ENCODE peak calls at places on chromosomes 16 and 17, in five cellular contexts. F is uterus, M is coronary artery, O is heart right ventricle, H is bronchial epithelial cell. K is an unnamed sample.

GRCh38 chr17:75313941-75314550 is 24.8 kb upstream of the SLC25A19 start:
- DNase-seq in H (peak; percentile 31), O (no peak), F (no peak), M (no peak), K (no peak)

GRCh38 chr17:43006639-43007551 is at the start of gene IFI35:
- DNase-seq in O (peak; percentile 82), F (peak; percentile 87), H (peak; percentile 66), M (peak; percentile 88), K (no peak)

GRCh38 chr17:60167095-60167741 is 17.4 kb downstream of the CA4 start:
- DNase-seq in M (no peak), O (no peak), H (peak; percentile 12), F (no peak), K (no peak)

GRCh38 chr17:60639019-60639330 is 38.7 kb upstream of the BCAS3 start:
- DNase-seq in O (no peak), H (no peak), M (no peak), F (no peak), K (no peak)

GRCh38 chr16:2480948-2481347 is 6.0 kb downstream of the TBC1D24 start:
- DNase-seq in M (no peak), H (no peak), O (no peak), F (no peak), K (no peak)

GRCh38 chr17:61161615-61162134 is 238.0 kb upstream of the TBX2 start:
- DNase-seq in F (no peak), H (no peak), M (no peak), O (no peak), K (no peak)

GRCh38 chr17:36593651-36594316 is 2.1 kb downstream of the DHRS11 start:
- DNase-seq in O (no peak), H (no peak), M (no peak), F (no peak), K (peak; percentile 65)

GRCh38 chr16:74232831-74233465 is 63.7 kb upstream of the PSMD7 start:
- DNase-seq in F (no peak), O (no peak), H (peak; percentile 72), M (no peak), K (no peak)

GRCh38 chr16:23059433-23059832 is 89.8 kb downstream of the USP31 start:
- DNase-seq in H (no peak), O (no peak), F (no peak), M (no peak), K (no peak)

GRCh38 chr17:5508855-5509254 is 22.5 kb downstream of the MIS12 start:
- DNase-seq in H (peak; percentile 76), O (no peak), M (no peak), F (no peak), K (no peak)

GRCh38 chr17:80123791-80124190 is 22.4 kb downstream of the GAA start:
- DNase-seq in M (no peak), F (no peak), O (no peak), H (peak; percentile 53), K (no peak)

GRCh38 chr17:39638317-39638716 is 1.4 kb downstream of the STARD3 start:
- DNase-seq in O (no peak), F (no peak), H (no peak), M (no peak), K (no peak)
- H3K4me3 ChIP-seq in O (no peak overlapping the region), F (no peak overlapping the region), H (no peak overlapping the region), M (peak overlapping the region; percentile 99), K (peak overlapping the region; percentile 70)

GRCh38 chr17:45019177-45019711 is 32.2 kb downstream of the DCAKD start:
- DNase-seq in M (no peak), O (peak; percentile 67), H (no peak), F (peak; percentile 60), K (no peak)
- TF ChIP-seq CTCF in M (peak; percentile 20), O (peak; percentile 38), H (peak; percentile 41), F (peak; percentile 72), K (peak; percentile 78)

GRCh38 chr17:50174444-50174843 is 8.6 kb downstream of the SGCA start:
- DNase-seq in M (no peak), H (no peak), O (no peak), F (no peak), K (no peak)
- H3K4me3 ChIP-seq in M (no peak overlapping the region), H (no peak overlapping the region), O (no peak overlapping the region), F (no peak overlapping the region), K (no peak overlapping the region)

DNA sequence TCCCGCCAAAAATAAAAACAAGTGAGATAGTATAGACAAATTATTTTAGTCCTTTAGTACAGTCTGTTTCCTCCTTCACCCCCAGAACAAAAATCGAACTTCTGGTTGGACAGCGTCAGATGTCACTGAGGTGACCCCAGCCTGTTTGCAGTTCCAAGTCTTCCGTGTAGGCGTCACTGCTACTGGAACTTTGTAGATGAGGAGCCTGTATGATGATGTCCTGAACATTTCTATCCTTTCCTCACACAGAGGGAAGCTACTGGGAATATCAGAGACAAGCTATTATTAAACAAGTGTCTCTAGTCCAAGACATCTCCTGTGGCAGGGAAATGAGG is 924 bp upstream of the VEZF1 start:
- DNase-seq in M (no peak), H (no peak), F (peak; percentile 26), O (no peak), K (no peak)
- TF ChIP-seq CTCF in M (no peak), H (no peak), F (no peak), O (no peak), K (no peak)

GRCh38 chr17:73641779-73642580 is 2.3 kb downstream of the SDK2 start:
- DNase-seq in F (no peak), H (no peak), O (no peak), M (no peak), K (no peak)

GRCh38 chr17:73643846-73644144 is 450 bp downstream of the SDK2 start:
- DNase-seq in H (no peak), O (no peak), F (no peak), M (no peak), K (no peak)

GRCh38 chr17:73643012-73643845 is 1.0 kb downstream of the SDK2 start:
- DNase-seq in M (no peak), O (peak; percentile 34), H (peak; percentile 25), F (no peak), K (no peak)

GRCh38 chr17:73644145-73645049 is at the start of gene SDK2:
- DNase-seq in H (no peak), M (no peak), F (no peak), O (no peak), K (no peak)

DNA sequence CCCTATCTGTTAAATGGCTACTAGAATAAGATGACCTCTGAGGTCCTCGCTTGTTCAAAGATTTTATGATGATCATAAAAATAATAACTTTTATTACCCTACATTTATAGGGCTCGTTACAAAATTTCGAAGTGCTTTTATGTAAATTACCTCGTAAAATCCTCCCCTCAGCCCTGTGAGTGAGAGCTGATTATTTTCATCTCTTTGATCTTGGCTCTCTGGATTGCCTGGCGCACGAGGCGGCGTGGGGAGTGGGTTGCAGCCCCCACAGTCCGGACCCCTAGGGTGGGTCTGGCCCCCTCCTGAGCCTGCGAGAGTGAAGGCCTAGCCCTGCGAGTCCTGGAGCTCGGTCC is 1.6 kb downstream of the SDK2 start:
- DNase-seq in F (no peak), H (no peak), M (no peak), O (no peak), K (no peak)
- H3K4me3 ChIP-seq in F (no peak overlapping the region), H (peak overlapping the region; percentile 78), M (peak overlapping the region; percentile 79), O (peak overlapping the region; percentile 54), K (no peak overlapping the region)

GRCh38 chr16:3797473-3797872 is 80.1 kb upstream of the TRAP1 start:
- DNase-seq in H (no peak), F (no peak), M (no peak), O (no peak), K (no peak)
- TF ChIP-seq CTCF in H (no peak), F (no peak), M (no peak), O (no peak), K (no peak)

GRCh38 chr16:4508806-4509205 is 29.8 kb downstream of the CDIP1 start:
- DNase-seq in F (no peak), O (no peak), H (no peak), M (no peak), K (no peak)
- H3K4me3 ChIP-seq in F (no peak overlapping the region), O (no peak overlapping the region), H (no peak overlapping the region), M (no peak overlapping the region), K (no peak overlapping the region)

DNA sequence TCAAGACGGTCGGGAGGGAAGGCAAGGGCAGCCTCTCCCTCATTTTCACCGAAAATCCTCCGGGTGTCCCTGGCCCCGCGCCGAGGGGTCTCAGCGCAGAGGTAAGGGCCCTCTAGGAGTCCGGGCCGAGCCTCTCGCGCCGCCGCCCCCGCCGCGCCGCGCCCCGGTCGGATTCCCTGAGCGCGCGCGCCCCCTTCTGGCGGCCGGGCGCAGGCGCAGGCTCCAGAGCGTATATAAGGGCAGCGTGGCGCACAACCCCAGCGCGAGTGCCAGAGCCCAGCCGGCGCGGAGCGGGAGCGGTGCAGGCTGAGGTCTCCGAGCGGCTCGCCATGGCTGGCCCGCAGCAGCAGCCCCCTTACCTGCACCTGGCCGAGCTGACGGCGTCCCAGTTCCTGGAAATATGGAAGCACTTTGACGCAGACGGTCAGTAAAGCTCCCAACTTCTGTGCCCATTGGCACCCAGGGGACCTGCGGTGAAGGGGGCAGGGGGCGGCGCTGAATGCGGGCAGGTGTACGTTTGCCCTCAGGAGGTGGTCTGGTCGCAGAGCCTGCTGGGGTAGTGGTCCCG is at the start of gene CALB2:
- DNase-seq in H (no peak), F (peak; percentile 55), M (no peak), O (peak; percentile 70), K (no peak)
- TF ChIP-seq CTCF in H (peak; percentile 80), F (peak; percentile 90), M (peak; percentile 93), O (peak; percentile 93), K (peak; percentile 97)

DNA sequence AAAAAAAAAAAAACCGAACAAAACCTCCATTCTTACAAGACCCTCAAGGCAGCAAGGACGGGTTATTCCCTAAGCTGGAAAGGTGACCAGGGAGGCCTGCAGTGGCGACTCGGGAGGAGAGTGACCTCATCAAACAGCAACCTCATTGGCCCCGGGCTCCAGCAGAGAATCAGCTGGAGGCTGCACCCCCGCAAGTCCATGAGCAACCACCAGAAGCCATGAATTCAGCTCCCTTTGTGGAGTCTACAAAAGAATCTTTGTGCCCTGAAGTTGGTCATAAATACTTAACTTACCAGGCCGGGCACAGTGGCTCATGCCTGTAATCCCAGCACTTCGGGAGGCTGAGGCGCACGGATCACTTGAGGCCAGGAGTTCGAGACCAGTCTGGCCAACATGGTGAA is 80.9 kb upstream of the CREBBP start:
- DNase-seq in F (peak; percentile 54), M (no peak), H (no peak), O (no peak), K (no peak)
- H3K4me3 ChIP-seq in F (no peak overlapping the region), M (peak overlapping the region; percentile 72), H (no peak overlapping the region), O (no peak overlapping the region), K (peak overlapping the region; percentile 48)

GRCh38 chr16:85728879-85729278 is 22.0 kb downstream of the C16orf74 start:
- DNase-seq in H (no peak), O (no peak), F (no peak), M (no peak), K (no peak)
- TF ChIP-seq CTCF in H (peak; percentile 25), O (no peak), F (no peak), M (no peak), K (no peak)